ENCODE peak calls at places on chromosomes 12 and 14, in nine cellular contexts. I is GM10248, M is gastrocnemius medialis, Y is natural killer cell, Q is fibroblast of the aortic adventitia, K is astrocyte of the cerebellum, B is neural crest cell, C is endothelial cell, W is fibroblast of lung. P is an unnamed sample.

GRCh38 chr12:57618966-57619433 is 7.8 kb downstream of the ARHGEF25 start:
- DNase-seq in K (no peak), C (peak), I (no peak), M (no peak), Y (no peak), B (no peak), W (no peak), Q (no peak), P (no peak)

GRCh38 chr14:43052897-43053296 is 1446.2 kb downstream of the LRFN5 start:
- DNase-seq in W (no peak), K (no peak), Q (no peak), I (no peak), Y (no peak), M (no peak), C (no peak), B (no peak), P (no peak)

GRCh38 chr14:64682173-64682710 is 22.0 kb upstream of the PLEKHG3 start:
- DNase-seq in B (no peak), I (no peak), W (peak), C (no peak), K (no peak), M (peak), Y (no peak), Q (peak), P (no peak)

GRCh38 chr12:131929530-131930456 is 717 bp downstream of the PUS1 start:
- DNase-seq in B (peak), M (no peak), K (no peak), Q (peak), C (peak), I (no peak), Y (no peak), W (no peak), P (no peak)

GRCh38 chr14:61064866-61065265 is 83.8 kb downstream of the SLC38A6 start:
- DNase-seq in B (no peak), I (no peak), W (no peak), Q (no peak), C (no peak), M (no peak), K (no peak), Y (no peak), P (no peak)

GRCh38 chr12:10634427-10634826 is 21.0 kb upstream of the MAGOHB start:
- DNase-seq in Q (peak), B (no peak), K (no peak), M (no peak), Y (no peak), C (no peak), W (no peak), I (no peak), P (no peak)

GRCh38 chr14:87896393-87897380 is 96.3 kb downstream of the GALC start:
- DNase-seq in I (peak), C (peak), K (peak), M (no peak), Q (peak), B (no peak), Y (no peak), W (peak), P (no peak)

GRCh38 chr14:19911114-19911513 is 9.3 kb upstream of the OR4K5 start:
- DNase-seq in Q (no peak), I (no peak), C (no peak), B (no peak), Y (no peak), W (no peak), M (no peak), K (no peak), P (no peak)

GRCh38 chr12:93287152-93287551 is 90.6 kb upstream of the NUDT4 start:
- DNase-seq in B (no peak), C (no peak), I (no peak), M (no peak), Q (no peak), W (no peak), K (no peak), Y (no peak), P (no peak)

GRCh38 chr12:32896438-32897275 is at the start of gene PKP2:
- DNase-seq in K (no peak), Y (no peak), Q (no peak), M (peak), I (peak), B (peak), W (no peak), C (peak), P (no peak)

GRCh38 chr14:61704554-61704953 is 9.2 kb downstream of the HIF1A start:
- DNase-seq in W (no peak), K (no peak), C (no peak), B (no peak), I (no peak), Y (no peak), M (no peak), Q (no peak), P (no peak)

GRCh38 chr14:72544615-72545387 is 349.1 kb downstream of the DPF3 start:
- DNase-seq in Q (no peak), C (no peak), M (no peak), W (no peak), Y (no peak), K (no peak), B (no peak), I (no peak), P (no peak)

GRCh38 chr12:29350080-29350479 is 30.9 kb downstream of the ERGIC2 start:
- DNase-seq in I (no peak), C (no peak), K (peak), W (peak), Y (no peak), Q (peak), M (no peak), B (no peak), P (no peak)

GRCh38 chr12:79522657-79523386 is 167.9 kb downstream of the PAWR start:
- DNase-seq in Y (no peak), Q (no peak), I (no peak), W (no peak), K (no peak), C (no peak), B (no peak), M (no peak), P (no peak)

GRCh38 chr12:52058631-52059324 is 7.5 kb downstream of the NR4A1 start:
- DNase-seq in C (no peak), I (no peak), Y (no peak), B (no peak), Q (peak), M (peak), W (peak), K (no peak), P (no peak)

GRCh38 chr14:45201908-45202307 is 51.1 kb downstream of the MIS18BP1 start:
- DNase-seq in K (no peak), C (peak), B (no peak), M (no peak), W (peak), Q (no peak), I (peak), Y (no peak), P (no peak)

GRCh38 chr14:70784886-70785285 is 24.4 kb downstream of the MAP3K9 start:
- DNase-seq in Q (no peak), C (no peak), B (no peak), I (no peak), M (no peak), Y (no peak), K (no peak), W (no peak), P (no peak)

GRCh38 chr12:6464531-6464930 is 5.9 kb downstream of the VAMP1 start:
- DNase-seq in Q (no peak), K (no peak), I (no peak), W (no peak), C (no peak), M (no peak), B (no peak), Y (no peak), P (no peak)

GRCh38 chr12:121718653-121719239 is 6.2 kb downstream of the TMEM120B start:
- DNase-seq in Y (no peak), B (no peak), M (peak), Q (no peak), W (no peak), K (no peak), C (no peak), I (no peak), P (no peak)

GRCh38 chr14:95370076-95370475 is 50.4 kb upstream of the CLMN start:
- DNase-seq in W (no peak), Y (no peak), B (no peak), I (no peak), C (no peak), K (no peak), Q (no peak), M (no peak), P (no peak)

GRCh38 chr12:131530041-131530332 is 180.9 kb upstream of the SFSWAP start:
- DNase-seq in I (no peak), M (no peak), B (no peak), Q (no peak), K (no peak), C (no peak), Y (no peak), W (no peak), P (no peak)

GRCh38 chr14:50773632-50774541 is 57.1 kb downstream of the NIN start:
- DNase-seq in C (peak), B (peak), W (peak), I (no peak), M (peak), K (peak), Y (no peak), Q (peak), P (no peak)

GRCh38 chr14:59189281-59189821 is 884 bp downstream of the DAAM1 start:
- DNase-seq in C (no peak), W (no peak), K (no peak), Q (peak), B (peak), Y (peak), M (no peak), I (peak), P (peak)

GRCh38 chr14:55107766-55108554 is 21.1 kb upstream of the LGALS3 start:
- DNase-seq in Y (no peak), C (peak), M (peak), I (peak), Q (peak), K (peak), W (peak), B (no peak), P (peak)

GRCh38 chr14:68312884-68313725 is 479.8 kb downstream of the ZFP36L1 start:
- DNase-seq in Y (no peak), W (no peak), B (no peak), K (no peak), I (peak), M (no peak), Q (no peak), C (no peak), P (no peak)

GRCh38 chr12:104049278-104050257 is at the start of gene GLT8D2:
- DNase-seq in Q (peak), M (no peak), I (no peak), W (peak), B (peak), C (peak), K (peak), Y (no peak), P (no peak)

GRCh38 chr12:90515199-90516175 is 439.5 kb downstream of the CCER1 start:
- DNase-seq in Q (peak), C (no peak), K (no peak), B (no peak), M (no peak), Y (no peak), W (peak), I (peak), P (no peak)

GRCh38 chr12:47698055-47698454 is 7.8 kb downstream of the RPAP3 start:
- DNase-seq in K (no peak), M (no peak), B (no peak), C (no peak), I (no peak), Q (no peak), Y (no peak), W (no peak), P (no peak)

GRCh38 chr12:92737855-92738850 is 35.4 kb downstream of the PLEKHG7 start:
- DNase-seq in M (no peak), W (no peak), K (no peak), C (no peak), B (no peak), Q (no peak), Y (no peak), I (no peak), P (no peak)

GRCh38 chr14:51846631-51847488 is 13.6 kb upstream of the GNG2 start:
- DNase-seq in I (peak), Q (peak), B (peak), K (peak), Y (peak), W (peak), C (peak), M (peak), P (peak)

GRCh38 chr14:28759056-28759657 is 7.4 kb upstream of the FOXG1 start:
- DNase-seq in M (no peak), C (no peak), I (no peak), B (no peak), K (no peak), Y (no peak), W (no peak), Q (no peak), P (no peak)

GRCh38 chr12:71476513-71476912 is 36.9 kb downstream of the LGR5 start:
- DNase-seq in K (peak), C (no peak), W (peak), I (no peak), M (peak), Y (no peak), B (no peak), Q (peak), P (no peak)

GRCh38 chr12:121893901-121894540 is 5.4 kb downstream of the PSMD9 start:
- DNase-seq in C (no peak), B (no peak), K (peak), Y (no peak), I (no peak), W (peak), M (no peak), Q (peak), P (no peak)

GRCh38 chr12:12745576-12746211 is 28.5 kb downstream of the CDKN1B start:
- DNase-seq in Y (no peak), I (no peak), B (no peak), M (no peak), W (no peak), Q (no peak), C (no peak), K (no peak), P (no peak)

GRCh38 chr14:61186793-61187641 is 94.1 kb downstream of the TMEM30B start:
- DNase-seq in I (no peak), M (peak), Q (no peak), B (no peak), W (peak), C (peak), K (no peak), Y (no peak), P (no peak)

GRCh38 chr12:64682572-64683277 is 72.4 kb downstream of the RASSF3 start:
- DNase-seq in I (no peak), B (no peak), W (peak), C (no peak), Y (no peak), K (peak), M (no peak), Q (peak), P (no peak)

GRCh38 chr12:58961906-58962305 is 41.6 kb upstream of the LRIG3 start:
- DNase-seq in I (no peak), Q (peak), C (no peak), M (no peak), Y (no peak), K (no peak), B (no peak), W (no peak), P (no peak)

GRCh38 chr12:58963844-58964243 is 43.5 kb upstream of the LRIG3 start:
- DNase-seq in W (no peak), Q (no peak), I (no peak), B (no peak), K (no peak), M (no peak), Y (no peak), C (no peak), P (no peak)

GRCh38 chr12:58957298-58957697 is 37.0 kb upstream of the LRIG3 start:
- DNase-seq in Y (no peak), K (no peak), B (no peak), W (no peak), I (no peak), Q (no peak), M (no peak), C (no peak), P (no peak)

GRCh38 chr12:58959639-58960300 is 39.5 kb upstream of the LRIG3 start:
- DNase-seq in Q (no peak), Y (no peak), C (no peak), B (no peak), I (no peak), W (no peak), K (no peak), M (no peak), P (no peak)

DNA sequence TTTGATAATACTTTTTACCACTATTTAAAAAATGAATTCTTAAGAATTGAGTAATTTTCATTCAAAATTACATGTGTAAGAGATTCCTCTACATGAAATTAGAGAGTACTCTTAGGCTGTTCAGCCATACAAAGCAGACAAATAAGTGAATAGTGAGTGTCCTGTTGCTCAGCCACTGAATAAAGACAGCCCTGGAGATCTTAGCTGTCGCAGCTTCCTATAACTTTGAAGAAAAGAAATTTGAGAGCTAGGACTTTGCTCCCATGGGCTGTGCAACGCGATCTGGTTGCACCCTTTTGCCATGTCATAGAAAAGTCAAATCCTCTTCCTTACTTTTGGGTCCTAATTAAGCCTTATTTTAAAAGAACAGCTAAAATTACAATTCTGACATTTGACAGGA is 40.9 kb upstream of the LRIG3 start:
- DNase-seq in W (no peak), B (no peak), M (no peak), K (no peak), Q (no peak), Y (no peak), I (no peak), C (no peak), P (no peak)
- TF ChIP-seq CTCF in W (no peak), B (no peak), M (no peak), K (no peak), Q (no peak), Y (no peak), I (no peak), C (no peak), P (no peak)

DNA sequence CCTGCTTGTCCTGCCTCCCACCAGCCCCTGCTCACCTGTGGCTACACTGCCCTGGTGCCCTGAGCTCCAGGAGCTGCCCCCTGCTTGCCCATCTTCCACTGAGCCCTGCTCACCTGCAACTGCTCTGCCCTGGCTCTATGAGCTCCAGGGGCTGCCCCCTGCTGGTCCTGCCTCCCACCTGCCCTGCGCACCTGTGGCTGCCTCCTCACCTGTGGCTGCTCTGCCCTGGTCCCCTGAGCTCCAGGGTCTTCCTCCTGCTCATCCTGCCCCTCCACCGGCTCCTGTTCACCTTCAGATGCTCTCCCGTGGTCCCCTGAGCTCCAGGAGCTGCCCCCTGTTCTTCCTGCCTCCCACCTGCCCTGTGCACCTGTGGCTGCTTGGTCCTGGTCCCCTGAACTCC is 247.6 kb downstream of the TMEM121 start:
- DNase-seq in B (no peak), K (no peak), M (no peak), W (no peak), I (no peak), Y (no peak), Q (no peak), C (no peak), P (no peak)
- TF ChIP-seq CTCF in B (no peak), K (no peak), M (no peak), W (no peak), I (no peak), Y (no peak), Q (no peak), C (no peak), P (no peak)

DNA sequence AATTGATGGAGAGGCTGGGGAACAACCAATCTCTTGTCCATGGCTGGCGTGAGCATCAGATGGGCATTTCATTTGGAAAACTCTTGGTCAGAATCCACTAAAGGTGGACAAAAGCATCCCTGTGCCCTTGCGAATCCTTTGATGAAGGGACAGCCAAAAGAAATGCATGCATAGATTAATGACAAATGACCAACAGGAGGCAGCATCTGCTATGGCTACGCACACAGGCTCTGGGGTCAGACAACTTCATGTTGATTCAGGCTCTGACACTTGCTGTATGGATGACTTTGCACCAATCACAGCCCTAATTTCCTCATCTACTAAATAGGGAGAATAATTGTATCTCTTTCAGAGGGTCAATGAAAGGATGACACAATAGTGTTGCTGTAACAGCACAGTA is 117.5 kb downstream of the ASCL4 start:
- DNase-seq in Q (no peak), K (no peak), C (peak), Y (no peak), W (peak), M (no peak), I (no peak), B (no peak), P (no peak)
- TF ChIP-seq CTCF in Q (no peak), K (peak), C (no peak), Y (no peak), W (peak), M (no peak), I (peak), B (peak), P (peak)

GRCh38 chr12:53062977-53063707 is 13.3 kb downstream of the TNS2 start:
- DNase-seq in Y (no peak), Q (no peak), M (peak), I (no peak), K (no peak), W (no peak), C (no peak), B (no peak), P (no peak)
- TF ChIP-seq CTCF in Y (no peak), Q (no peak), M (no peak), I (no peak), K (no peak), W (no peak), C (no peak), B (no peak), P (no peak)

GRCh38 chr12:56206373-56207166 is 15.2 kb downstream of the RNF41 start:
- DNase-seq in M (peak), Y (no peak), C (peak), I (peak), Q (peak), W (peak), B (peak), K (peak), P (peak)

GRCh38 chr12:56208014-56208413 is 13.7 kb downstream of the RNF41 start:
- DNase-seq in K (no peak), B (no peak), Q (no peak), Y (no peak), I (no peak), M (no peak), C (no peak), W (no peak), P (no peak)

GRCh38 chr12:56204275-56204674 is 15.0 kb upstream of the SMARCC2 start:
- DNase-seq in Y (no peak), B (no peak), Q (no peak), W (no peak), I (no peak), K (no peak), C (no peak), M (no peak), P (no peak)

GRCh38 chr12:56202838-56203237 is 13.6 kb upstream of the SMARCC2 start:
- DNase-seq in K (no peak), C (no peak), Y (no peak), W (no peak), I (no peak), B (no peak), M (no peak), Q (no peak), P (no peak)

GRCh38 chr12:56205445-56205844 is 16.2 kb upstream of the SMARCC2 start:
- DNase-seq in Y (no peak), I (no peak), W (no peak), Q (no peak), B (no peak), M (no peak), C (no peak), K (no peak), P (no peak)
- TF ChIP-seq CTCF in Y (no peak), I (no peak), W (no peak), Q (no peak), B (no peak), M (no peak), C (no peak), K (no peak), P (no peak)

GRCh38 chr14:24213866-24214652 is 771 bp upstream of the CHMP4A start:
- DNase-seq in B (no peak), K (no peak), C (no peak), Y (no peak), M (no peak), I (no peak), W (no peak), Q (no peak), P (no peak)
- TF ChIP-seq CTCF in B (no peak), K (no peak), C (no peak), Y (no peak), M (no peak), I (no peak), W (no peak), Q (no peak), P (no peak)

P was measured in CD14-positive monocyte.